ENCODE peak calls at places on chromosomes 5 and 9, in five cellular contexts. V is cardiac fibroblast, W is right lobe of liver, H is upper lobe of right lung, L is BJ. T is an unnamed sample.

GRCh38 chr5:107058239-107058638 is 612.5 kb downstream of the EFNA5 start:
- DNase-seq in L (no peak), H (no peak), V (no peak), W (no peak), T (no peak)

GRCh38 chr9:93061791-93062299 is 3.3 kb downstream of the SUSD3 start:
- DNase-seq in L (no peak), V (no peak), H (no peak), W (peak), T (no peak)

GRCh38 chr9:131320031-131320685 is 30.6 kb downstream of the PLPP7 start:
- DNase-seq in H (peak), W (no peak), V (peak), L (no peak), T (no peak)

GRCh38 chr9:89473762-89474469 is 24.0 kb downstream of the SEMA4D start:
- DNase-seq in W (no peak), V (peak), H (no peak), L (peak), T (peak)

GRCh38 chr9:129385615-129385934 is 207.5 kb upstream of the IER5L start:
- DNase-seq in L (no peak), V (no peak), W (no peak), H (no peak), T (no peak)

GRCh38 chr9:126376903-126377342 is 50.3 kb downstream of the MVB12B start:
- DNase-seq in L (no peak), W (no peak), V (no peak), H (no peak), T (no peak)

GRCh38 chr9:110588296-110588695 is 8.8 kb upstream of the SVEP1 start:
- DNase-seq in V (no peak), L (no peak), W (no peak), H (no peak), T (no peak)

GRCh38 chr9:77882294-77882693 is 149.3 kb downstream of the GNAQ start:
- DNase-seq in W (no peak), V (no peak), H (no peak), L (no peak), T (no peak)

GRCh38 chr5:144236479-144236878 is 65.8 kb downstream of the KCTD16 start:
- DNase-seq in H (no peak), L (no peak), V (no peak), W (no peak), T (no peak)

GRCh38 chr9:77384406-77384805 is 207.1 kb downstream of the VPS13A start:
- DNase-seq in H (no peak), W (no peak), L (no peak), V (peak), T (no peak)

GRCh38 chr5:167534131-167534530 is 757.3 kb upstream of the WWC1 start:
- DNase-seq in L (no peak), W (no peak), H (no peak), V (no peak), T (no peak)

GRCh38 chr5:147084702-147085101 is 150.1 kb upstream of the STK32A start:
- DNase-seq in W (no peak), V (no peak), H (no peak), L (no peak), T (no peak)

GRCh38 chr9:82675102-82675501 is 387.8 kb downstream of the RASEF start:
- DNase-seq in V (no peak), L (no peak), H (no peak), W (no peak), T (no peak)

GRCh38 chr5:119105971-119106370 is 35.1 kb downstream of the DMXL1 start:
- DNase-seq in H (no peak), W (no peak), V (no peak), L (no peak), T (no peak)

GRCh38 chr5:127587246-127587917 is 61.5 kb upstream of the CTXN3 start:
- DNase-seq in L (no peak), W (no peak), V (no peak), H (no peak), T (no peak)

GRCh38 chr5:159905496-159905895 is 10.8 kb upstream of the ADRA1B start:
- DNase-seq in W (no peak), L (peak), H (no peak), V (no peak), T (no peak)

GRCh38 chr5:115295775-115296129 is 702 bp downstream of the CCDC112 start:
- DNase-seq in W (no peak), V (no peak), L (no peak), H (no peak), T (no peak)

GRCh38 chr9:109780453-109781033 is 545 bp downstream of the PALM2AKAP2 start:
- DNase-seq in H (no peak), V (no peak), L (no peak), W (peak), T (no peak)

GRCh38 chr5:136191304-136192014 is 1.5 kb downstream of the SMIM32 start:
- DNase-seq in V (peak), L (no peak), H (peak), W (peak), T (no peak)

GRCh38 chr5:35771321-35771720 is 85.4 kb upstream of the IL7R start:
- DNase-seq in L (peak), W (no peak), V (peak), H (no peak), T (peak)

GRCh38 chr9:136973618-136974617 is 3.4 kb upstream of the PTGDS start:
- DNase-seq in L (no peak), V (no peak), W (no peak), H (no peak), T (no peak)

GRCh38 chr9:36793277-36793676 is 220.6 kb downstream of the MELK start:
- DNase-seq in W (no peak), L (no peak), H (no peak), V (no peak), T (no peak)

GRCh38 chr5:24110019-24110615 is 534.7 kb downstream of the CDH10 start:
- DNase-seq in H (no peak), W (no peak), V (peak), L (no peak), T (no peak)

GRCh38 chr5:1048861-1049838 is 40.5 kb downstream of the NKD2 start:
- DNase-seq in W (no peak), V (no peak), H (no peak), L (no peak), T (no peak)

GRCh38 chr5:148482697-148483462 is 99.1 kb downstream of the FBXO38 start:
- DNase-seq in L (no peak), V (peak), H (peak), W (peak), T (no peak)

GRCh38 chr5:147756566-147756965 is 26.0 kb downstream of the JAKMIP2 start:
- DNase-seq in W (no peak), L (no peak), V (no peak), H (no peak), T (no peak)

DNA sequence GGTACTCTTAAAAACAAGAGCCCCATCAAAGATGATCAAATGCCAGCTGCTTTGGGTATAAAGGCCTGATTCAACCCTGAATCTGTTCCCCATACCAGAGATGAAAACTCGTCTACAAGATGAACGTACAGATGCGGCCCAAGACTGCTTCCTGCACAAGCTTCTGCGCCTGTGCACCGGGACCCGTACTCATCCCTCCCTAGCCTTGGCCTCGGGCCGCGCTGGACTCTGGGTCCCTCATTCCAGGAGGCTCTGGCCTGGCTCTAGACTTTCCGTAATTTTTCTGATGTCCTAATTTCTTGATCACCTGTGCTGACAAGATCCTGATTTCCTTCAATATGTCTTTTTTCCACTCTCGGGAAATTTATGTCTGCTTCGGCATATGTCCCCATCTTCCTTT is 612.3 kb downstream of the BNC2 start:
- DNase-seq in V (no peak), H (no peak), W (no peak), L (no peak), T (no peak)
- H3K4me3 ChIP-seq in V (no peak), H (no peak), W (no peak), L (no peak), T (no peak)

GRCh38 chr5:19987594-19988345 is at the start of gene CDH18:
- DNase-seq in W (no peak), L (peak), V (peak), H (peak), T (no peak)
- H3K4me3 ChIP-seq in W (no peak), L (peak), V (peak), H (no peak), T (peak)

DNA sequence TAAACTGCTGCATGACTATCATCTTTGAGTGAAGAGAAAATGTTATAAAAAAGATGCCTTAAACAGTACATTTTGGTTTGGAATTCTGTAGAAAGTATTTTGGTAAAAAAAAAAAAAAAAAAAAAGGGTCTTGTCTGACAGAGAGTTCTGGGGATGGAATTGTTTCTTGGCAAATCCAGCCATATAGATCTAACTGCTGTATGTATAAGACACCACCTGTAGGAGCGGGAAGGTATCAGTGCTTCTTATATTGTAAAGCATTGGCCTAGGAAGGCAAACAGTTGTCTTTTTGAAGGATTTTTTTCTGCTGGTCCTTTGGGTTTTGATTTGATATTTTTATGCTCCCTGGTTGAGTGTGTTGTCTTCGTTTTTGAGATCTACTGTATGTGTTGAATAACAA is 2.8 kb downstream of the PURA start:
- DNase-seq in H (no peak), W (no peak), L (no peak), V (no peak), T (no peak)
- H3K4me3 ChIP-seq in H (no peak), W (no peak), L (no peak), V (no peak), T (no peak)

DNA sequence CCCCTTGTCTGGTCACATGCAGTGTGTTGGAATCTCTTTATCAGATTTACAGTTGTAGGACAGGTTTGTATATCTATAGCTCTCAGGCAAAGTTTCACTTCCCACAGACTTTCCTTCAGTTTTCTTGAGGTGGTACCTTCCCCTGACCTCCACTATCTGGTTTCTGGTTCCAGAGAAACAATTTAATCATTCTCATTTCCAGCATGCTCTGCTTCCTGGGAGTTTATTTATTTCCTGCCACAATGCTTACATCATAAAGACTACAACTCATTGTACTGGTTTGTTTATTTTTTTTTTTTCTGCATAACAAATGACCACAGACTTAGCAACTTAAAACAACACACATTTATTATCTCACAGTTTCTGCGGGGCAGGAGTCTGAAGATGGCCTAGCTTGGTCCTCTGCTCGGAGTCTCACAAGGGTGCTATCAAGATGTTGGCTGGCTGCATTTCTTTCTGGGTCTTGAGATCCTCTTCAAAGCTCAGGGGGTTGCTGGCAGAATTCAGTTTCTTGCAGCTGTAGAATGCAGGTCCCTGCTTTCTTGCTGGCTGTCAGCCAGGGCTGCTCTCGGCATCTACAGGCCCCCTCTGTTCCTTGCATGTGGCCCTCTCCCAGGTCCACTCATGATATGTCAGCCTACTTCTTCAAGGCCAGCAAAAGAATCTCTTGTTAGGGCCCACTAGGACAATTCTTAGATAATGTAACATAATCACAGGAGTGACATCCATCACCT is 247.7 kb downstream of the ENC1 start:
- DNase-seq in V (peak), L (no peak), W (no peak), H (no peak), T (no peak)
- H3K4me3 ChIP-seq in V (no peak), L (no peak), W (no peak), H (no peak), T (no peak)

DNA sequence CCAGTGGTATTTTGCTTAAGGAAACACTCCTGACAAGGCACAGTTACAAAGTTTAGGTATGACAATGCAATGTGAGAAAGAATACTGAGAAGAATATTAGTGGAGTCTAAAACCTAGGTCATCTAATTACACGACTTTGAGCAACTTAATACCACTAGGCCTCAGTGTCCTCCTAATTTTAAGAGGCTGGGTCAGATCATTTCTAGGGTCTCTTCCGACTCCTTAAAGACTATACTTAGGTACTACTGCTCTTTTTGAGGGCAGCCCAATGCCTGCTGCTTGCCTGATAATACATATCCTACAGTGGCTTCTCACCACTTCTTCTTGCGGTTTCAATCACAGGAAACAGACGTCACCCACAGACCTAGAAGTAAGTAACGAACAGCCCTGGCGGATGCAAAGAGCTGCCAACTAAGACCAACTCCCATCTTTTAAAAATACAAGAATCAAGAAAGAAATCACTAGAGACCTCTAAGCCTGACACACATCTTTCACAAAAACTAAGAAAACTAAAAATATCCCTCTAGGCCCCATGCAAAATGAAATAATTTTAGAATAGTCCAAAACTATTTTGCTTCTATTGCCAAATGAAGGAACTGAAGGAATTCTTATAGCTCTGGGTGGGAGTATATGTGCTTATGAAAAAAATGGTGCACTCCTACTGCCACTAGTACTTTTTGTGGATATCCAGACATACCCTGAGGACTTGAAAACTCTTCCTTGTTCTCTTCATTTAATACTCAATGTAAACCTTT is 13.1 kb downstream of the DIAPH1 start:
- DNase-seq in L (no peak), H (no peak), V (peak), W (no peak), T (no peak)
- H3K4me3 ChIP-seq in L (no peak), H (no peak), V (no peak), W (no peak), T (no peak)

DNA sequence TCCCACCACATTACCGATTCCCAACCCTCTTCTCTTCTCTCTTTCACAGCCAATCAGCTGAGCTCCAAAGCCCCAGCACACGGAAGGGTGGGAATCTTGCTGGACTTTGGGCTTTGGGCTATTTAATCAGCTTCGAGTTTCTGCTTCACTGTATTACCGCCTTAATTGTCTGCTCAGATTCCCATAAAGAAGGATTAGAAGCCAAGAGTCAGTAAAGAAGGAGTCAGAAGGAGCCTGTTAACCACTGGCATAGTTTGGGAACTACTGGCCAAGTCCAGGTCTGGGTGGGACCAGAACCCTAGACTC is 4.4 kb downstream of the SPRY4 start:
- DNase-seq in L (no peak), V (no peak), W (no peak), H (no peak), T (no peak)
- H3K4me3 ChIP-seq in L (peak), V (no peak), W (no peak), H (peak), T (no peak)

DNA sequence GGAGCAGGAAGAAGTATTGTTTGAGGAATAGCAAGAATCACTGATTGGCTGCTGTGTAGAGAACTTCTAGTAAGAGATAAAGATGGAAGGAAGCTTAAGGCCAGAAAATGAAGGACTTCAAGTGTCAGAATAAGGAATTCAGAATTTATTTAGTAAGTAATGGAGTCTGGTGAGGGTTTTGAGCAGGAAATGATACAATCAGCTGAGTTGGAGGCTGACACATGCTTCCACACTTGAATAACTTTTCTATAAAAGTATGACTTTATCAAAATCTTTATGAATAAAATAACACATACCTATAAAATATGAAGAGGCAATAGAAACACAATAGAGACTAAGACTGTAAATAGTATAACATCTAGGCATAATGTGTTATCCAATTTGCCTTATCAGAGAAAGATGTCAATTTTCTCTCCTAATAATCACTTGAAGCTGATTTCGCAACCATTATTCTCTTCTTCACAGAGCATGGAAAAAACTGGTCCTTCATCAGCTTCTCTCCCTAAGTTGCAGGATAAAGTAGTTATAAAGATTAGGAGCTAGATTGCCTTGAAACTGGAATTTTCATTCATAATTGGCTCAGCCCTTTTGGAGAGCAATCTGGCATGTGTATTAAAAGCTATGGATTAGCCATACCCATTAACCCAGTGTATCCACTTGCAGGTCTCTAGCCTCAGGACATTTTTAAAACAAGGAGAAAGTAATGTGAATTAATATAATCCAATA is 143.4 kb downstream of the ZNF608 start:
- DNase-seq in W (no peak), L (no peak), H (no peak), V (peak), T (no peak)
- H3K4me3 ChIP-seq in W (no peak), L (no peak), H (no peak), V (no peak), T (no peak)

GRCh38 chr9:19378647-19379046 is 1.4 kb downstream of the RPS6 start:
- DNase-seq in V (no peak), H (no peak), W (no peak), L (no peak), T (no peak)

GRCh38 chr9:19379697-19380046 is 364 bp downstream of the RPS6 start:
- DNase-seq in H (no peak), W (no peak), V (peak), L (no peak), T (no peak)

GRCh38 chr9:19379283-19379682 is 753 bp downstream of the RPS6 start:
- DNase-seq in H (no peak), V (no peak), L (no peak), W (no peak), T (no peak)

GRCh38 chr9:19376931-19377330 is 3.1 kb downstream of the RPS6 start:
- DNase-seq in L (no peak), W (no peak), H (no peak), V (no peak), T (no peak)

DNA sequence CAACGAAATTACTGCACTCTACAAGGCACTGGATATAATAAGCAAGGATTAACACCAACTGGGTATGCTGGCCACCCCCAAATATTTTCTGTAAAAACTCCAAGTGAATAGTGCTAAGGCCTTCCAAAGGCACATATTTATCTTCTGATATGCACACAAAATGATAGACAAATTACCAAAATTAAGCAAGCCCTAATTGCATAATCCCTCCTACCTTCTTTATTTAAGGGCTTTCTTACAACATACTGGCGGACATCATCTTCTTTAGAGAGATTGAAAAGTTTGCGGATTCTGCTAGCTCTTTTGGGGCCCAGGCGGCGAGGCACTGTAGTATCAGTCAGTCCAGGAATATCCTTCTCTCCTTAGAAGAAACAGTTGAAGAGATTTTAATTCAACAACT is 1.9 kb downstream of the RPS6 start:
- DNase-seq in V (no peak), L (no peak), W (no peak), H (no peak), T (no peak)
- H3K4me3 ChIP-seq in V (peak), L (peak), W (no peak), H (peak), T (peak)

DNA sequence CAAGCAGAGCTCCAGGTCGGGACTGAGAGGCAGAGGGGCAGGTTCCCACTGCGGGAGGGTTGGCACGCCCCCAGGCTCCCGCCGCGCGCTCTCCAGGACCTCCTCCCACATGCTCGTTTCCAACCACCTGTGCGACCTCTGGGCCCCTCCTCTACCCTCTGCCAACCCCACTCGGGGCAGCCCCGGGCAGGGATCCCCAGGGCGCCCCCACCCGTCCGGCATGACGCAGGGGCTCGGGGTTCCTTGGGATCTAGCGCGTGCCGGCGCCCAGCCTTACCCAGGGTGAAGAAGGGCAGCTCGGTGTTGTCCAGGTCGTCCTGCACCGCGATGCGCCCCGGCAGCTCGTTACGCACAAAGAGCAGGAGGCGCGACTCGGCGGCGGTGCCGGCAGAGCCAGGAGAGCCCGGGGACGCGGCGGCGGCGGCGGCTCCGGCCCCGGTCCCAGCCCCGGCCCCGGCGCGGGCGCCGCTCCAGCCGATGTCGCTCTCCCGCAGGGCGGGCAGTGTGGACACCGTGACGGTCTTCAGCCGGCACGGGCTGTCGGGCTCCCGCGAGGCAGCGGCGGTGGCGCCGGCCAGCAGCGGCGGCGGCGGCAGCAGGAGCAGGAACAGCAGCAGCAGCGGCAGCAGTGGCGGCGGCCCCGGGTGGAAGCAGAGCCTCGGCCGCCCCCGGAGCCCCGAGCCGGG is 494 bp downstream of the ASTN2 start:
- DNase-seq in L (no peak), W (peak), V (peak), H (peak), T (no peak)
- H3K4me3 ChIP-seq in L (peak), W (peak), V (peak), H (no peak), T (peak)